ENCODE peak calls at places on chromosomes 2 and 18, in ten cellular contexts. K is CD8-positive, alpha-beta memory T cell; D is nephron progenitor cell; V is HTR-8/SVneo; H is T-helper 2 cell; I is SHP77; B is progenitor cell of endocrine pancreas; O is stimulated activated CD8-positive, alpha-beta memory T cell treated with anti-CD3 and anti-CD28 coated beads, Interleukin-15, amount 100 ng/mL, for 24 hours; G is activated CD4-positive, alpha-beta T cell treated with anti-CD3 and anti-CD28 coated beads, Interleukin-2, amount 50 U/mL, for 48 hours; U is testis. R is an unnamed sample.

GRCh38 chr2:231411871-231412615 is 16.5 kb downstream of the B3GNT7 start:
- DNase-seq in K (peak; percentile 59), D (peak; percentile 92), V (peak; percentile 88), H (peak; percentile 35), I (peak; percentile 73), B (peak; percentile 93), O (peak; percentile 49), G (peak; percentile 70), U (peak; percentile 91), R (peak; percentile 86)

GRCh38 chr2:236665572-236666118 is 96.0 kb downstream of the ACKR3 start:
- DNase-seq in K (no peak), D (no peak), V (no peak), H (no peak), I (no peak), B (no peak), O (no peak), G (no peak), U (no peak), R (no peak)

GRCh38 chr18:36419913-36420531 is 122.5 kb downstream of the FHOD3 start:
- DNase-seq in K (no peak), D (no peak), V (no peak), H (no peak), I (peak; percentile 32), B (no peak), O (no peak), G (no peak), U (no peak), R (peak; percentile 80)

GRCh38 chr2:120886967-120887672 is 151.5 kb downstream of the GLI2 start:
- DNase-seq in K (no peak), D (no peak), V (no peak), H (no peak), I (no peak), B (no peak), O (no peak), G (no peak), U (peak; percentile 48), R (no peak)

GRCh38 chr2:212990697-212991096 is 160.7 kb downstream of the IKZF2 start:
- DNase-seq in K (no peak), D (no peak), V (no peak), H (no peak), I (no peak), B (no peak), O (no peak), G (no peak), U (no peak), R (no peak)

GRCh38 chr18:10370716-10371115 is 83.7 kb upstream of the APCDD1 start:
- DNase-seq in K (no peak), D (no peak), V (no peak), H (no peak), I (no peak), B (no peak), O (no peak), G (no peak), U (no peak), R (no peak)

GRCh38 chr2:3784731-3785130 is 81.4 kb downstream of the DCDC2C start:
- DNase-seq in K (no peak), D (no peak), V (no peak), H (no peak), I (no peak), B (no peak), O (no peak), G (no peak), U (no peak), R (no peak)

GRCh38 chr2:239136203-239136602 is 264.6 kb downstream of the HDAC4 start:
- DNase-seq in K (no peak), D (no peak), V (no peak), H (no peak), I (no peak), B (no peak), O (no peak), G (no peak), U (no peak), R (no peak)

GRCh38 chr2:144015655-144016245 is 504.2 kb downstream of the ZEB2 start:
- DNase-seq in K (no peak), D (no peak), V (peak; percentile 13), H (no peak), I (no peak), B (no peak), O (no peak), G (no peak), U (no peak), R (peak; percentile 74)

R was measured in RKO.